ENCODE peak calls at places on chromosomes 1 and 21, in four cellular contexts. One of them, this sample, is unnamed.

GRCh38 chr1:114026797-114027196 is 47.5 kb downstream of the OLFML3 start:
- DNase-seq in GM12878: no peak
- DNase-seq in HCT116: no peak
- DNase-seq in H1: no peak
- DNase-seq in this sample: no peak

GRCh38 chr1:110336300-110337039 is 2.7 kb upstream of the RBM15 start:
- DNase-seq in GM12878: no peak
- DNase-seq in HCT116: peak
- DNase-seq in H1: no peak
- DNase-seq in this sample: no peak

GRCh38 chr1:77473690-77474089 is 191.9 kb downstream of the AK5 start:
- DNase-seq in GM12878: no peak
- DNase-seq in HCT116: no peak
- DNase-seq in H1: no peak
- DNase-seq in this sample: no peak

GRCh38 chr1:23101101-23101827 is 67.4 kb downstream of the LUZP1 start:
- DNase-seq in GM12878: no peak
- DNase-seq in HCT116: no peak
- DNase-seq in H1: no peak
- DNase-seq in this sample: no peak

GRCh38 chr1:165858928-165859845 is 31.8 kb downstream of the UCK2 start:
- DNase-seq in GM12878: no peak
- DNase-seq in HCT116: no peak
- DNase-seq in H1: no peak
- DNase-seq in this sample: no peak

GRCh38 chr1:70475023-70475422 is 64.0 kb downstream of the CTH start:
- DNase-seq in GM12878: no peak
- DNase-seq in HCT116: no peak
- DNase-seq in H1: no peak
- DNase-seq in this sample: no peak

GRCh38 chr1:1344672-1345361 is 4.4 kb downstream of the DVL1 start:
- DNase-seq in GM12878: no peak
- DNase-seq in HCT116: peak
- DNase-seq in H1: no peak
- DNase-seq in this sample: peak

GRCh38 chr1:47688631-47689296 is 250.9 kb downstream of the FOXD2 start:
- DNase-seq in GM12878: no peak
- DNase-seq in HCT116: no peak
- DNase-seq in H1: no peak
- DNase-seq in this sample: no peak

GRCh38 chr21:41168391-41169257 is 664 bp downstream of the BACE2 start:
- DNase-seq in GM12878: no peak
- DNase-seq in HCT116: no peak
- DNase-seq in H1: no peak
- DNase-seq in this sample: peak

GRCh38 chr1:16178596-16179497 is 23.0 kb upstream of the EPHA2 start:
- DNase-seq in GM12878: no peak
- DNase-seq in HCT116: no peak
- DNase-seq in H1: no peak
- DNase-seq in this sample: peak

GRCh38 chr1:64292399-64292798 is 89.0 kb downstream of the UBE2U start:
- DNase-seq in GM12878: no peak
- DNase-seq in HCT116: no peak
- DNase-seq in H1: no peak
- DNase-seq in this sample: no peak

GRCh38 chr1:24060482-24060881 is 51.5 kb downstream of the MYOM3 start:
- DNase-seq in GM12878: no peak
- DNase-seq in HCT116: no peak
- DNase-seq in H1: no peak
- DNase-seq in this sample: no peak

DNA sequence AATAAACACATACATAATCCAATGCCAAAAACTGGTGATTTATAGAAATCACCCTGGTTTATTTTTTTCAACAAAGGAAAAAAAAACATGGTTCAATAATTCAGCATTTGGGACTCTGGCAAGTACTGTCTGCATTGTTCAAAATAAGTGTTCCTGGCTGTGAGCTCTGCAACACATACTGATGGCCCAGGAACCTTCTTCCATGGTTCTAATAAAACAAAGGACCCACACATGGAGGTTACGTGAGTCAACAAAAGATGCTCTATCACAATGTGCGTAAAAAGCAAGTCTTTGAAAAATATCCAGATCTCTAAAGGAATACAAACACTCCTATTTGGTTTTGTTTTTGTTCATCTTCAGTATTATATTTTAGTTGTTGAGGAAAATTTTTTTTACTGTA is 37.9 kb upstream of the C1orf198 start:
- DNase-seq in GM12878: no peak
- DNase-seq in HCT116: no peak
- DNase-seq in H1: no peak
- DNase-seq in this sample: no peak
- TF ChIP-seq JUND in GM12878: no peak
- TF ChIP-seq JUND in HCT116: no peak
- TF ChIP-seq JUND in H1: no peak
- TF ChIP-seq JUND in this sample: no peak

GRCh38 chr21:46325073-46325912 is 1.3 kb downstream of the PCNT start:
- DNase-seq in GM12878: no peak
- DNase-seq in HCT116: peak
- DNase-seq in H1: peak
- DNase-seq in this sample: peak
- TF ChIP-seq JUND in GM12878: no peak
- TF ChIP-seq JUND in HCT116: no peak
- TF ChIP-seq JUND in H1: no peak
- TF ChIP-seq JUND in this sample: no peak

DNA sequence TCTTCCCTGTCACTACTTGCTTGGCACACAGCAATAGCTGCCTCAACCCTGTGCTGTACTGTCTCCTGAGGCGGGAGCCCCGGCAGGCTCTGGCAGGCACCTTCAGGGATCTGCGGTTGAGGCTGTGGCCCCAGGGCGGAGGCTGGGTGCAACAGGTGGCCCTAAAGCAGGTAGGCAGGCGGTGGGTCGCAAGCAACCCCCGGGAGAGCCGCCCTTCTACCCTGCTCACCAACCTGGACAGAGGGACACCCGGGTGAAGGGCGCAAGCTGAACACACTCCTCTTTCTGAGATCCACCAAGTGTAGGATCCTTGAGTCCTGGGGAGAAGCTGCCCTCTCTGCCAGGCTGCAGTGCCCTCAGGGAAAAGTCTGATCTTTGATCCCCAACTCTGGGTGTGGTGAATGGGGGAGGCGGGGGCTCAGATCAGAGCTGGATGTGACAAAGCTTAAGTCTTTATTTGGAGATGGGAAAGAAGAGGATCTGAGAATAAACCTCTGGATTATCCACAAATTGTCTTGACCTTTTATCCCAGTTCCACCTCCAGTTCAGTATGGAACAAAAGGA is 1.2 kb downstream of the RXFP4 start:
- DNase-seq in GM12878: no peak
- DNase-seq in HCT116: no peak
- DNase-seq in H1: no peak
- DNase-seq in this sample: no peak
- TF ChIP-seq JUND in GM12878: no peak
- TF ChIP-seq JUND in HCT116: no peak
- TF ChIP-seq JUND in H1: no peak
- TF ChIP-seq JUND in this sample: no peak

GRCh38 chr1:234918216-234918841 is 210.3 kb downstream of the TOMM20 start:
- DNase-seq in GM12878: no peak
- DNase-seq in HCT116: no peak
- DNase-seq in H1: no peak
- DNase-seq in this sample: peak

GRCh38 chr1:234914606-234915290 is 213.9 kb downstream of the TOMM20 start:
- DNase-seq in GM12878: no peak
- DNase-seq in HCT116: no peak
- DNase-seq in H1: no peak
- DNase-seq in this sample: no peak

GRCh38 chr1:234917495-234918188 is 211.0 kb downstream of the TOMM20 start:
- DNase-seq in GM12878: no peak
- DNase-seq in HCT116: no peak
- DNase-seq in H1: no peak
- DNase-seq in this sample: no peak

GRCh38 chr1:234916840-234917239 is 211.8 kb downstream of the TOMM20 start:
- DNase-seq in GM12878: no peak
- DNase-seq in HCT116: no peak
- DNase-seq in H1: no peak
- DNase-seq in this sample: no peak

GRCh38 chr1:234915923-234916675 is 212.5 kb downstream of the TOMM20 start:
- DNase-seq in GM12878: no peak
- DNase-seq in HCT116: no peak
- DNase-seq in H1: no peak
- DNase-seq in this sample: no peak
- TF ChIP-seq JUND in GM12878: no peak
- TF ChIP-seq JUND in HCT116: no peak
- TF ChIP-seq JUND in H1: no peak
- TF ChIP-seq JUND in this sample: no peak

GRCh38 chr1:199009447-199009846 is 370.6 kb downstream of the PTPRC start:
- DNase-seq in GM12878: peak
- DNase-seq in HCT116: no peak
- DNase-seq in H1: no peak
- DNase-seq in this sample: no peak
- TF ChIP-seq JUND in GM12878: no peak
- TF ChIP-seq JUND in HCT116: no peak
- TF ChIP-seq JUND in H1: no peak
- TF ChIP-seq JUND in this sample: no peak

GRCh38 chr1:20698195-20698910 is 19.5 kb downstream of the KIF17 start:
- DNase-seq in GM12878: no peak
- DNase-seq in HCT116: no peak
- DNase-seq in H1: no peak
- DNase-seq in this sample: no peak
- TF ChIP-seq JUND in GM12878: no peak
- TF ChIP-seq JUND in HCT116: no peak
- TF ChIP-seq JUND in H1: no peak
- TF ChIP-seq JUND in this sample: no peak